ENCODE peak calls at places on chromosomes 13 and 19, in four cellular contexts. S is SJSA1, A is adrenal gland, J is tibial artery. H is an unnamed sample. For H3K9me3, the result is how much of the 10 kb centered on the place peaks cover.

GRCh38 chr13:107968470-107968869 is 246.9 kb downstream of the LIG4 start:
- DNase-seq in A (no peak), S (no peak), J (no peak), H (no peak)

GRCh38 chr13:102798653-102799543 is at the start of the genes BIVM and POGLUT2:
- DNase-seq in J (peak), S (peak), A (peak), H (peak)

GRCh38 chr13:85430216-85430615 is 369.0 kb downstream of the SLITRK6 start:
- DNase-seq in S (no peak), J (no peak), A (no peak), H (no peak)

GRCh38 chr13:29195459-29195858 is 375.3 kb downstream of the MTUS2 start:
- DNase-seq in J (no peak), S (no peak), A (no peak), H (no peak)

GRCh38 chr19:10553943-10554381 is 10.3 kb downstream of the ATG4D start:
- DNase-seq in S (no peak), A (no peak), J (no peak), H (peak)

GRCh38 chr19:6663236-6664187 is 6.4 kb downstream of the TNFSF14 start:
- DNase-seq in J (no peak), S (no peak), A (no peak), H (no peak)

GRCh38 chr19:15374796-15375440 is 4.7 kb downstream of the AKAP8 start:
- DNase-seq in A (peak), S (no peak), J (peak), H (no peak)

GRCh38 chr13:99757756-99758464 is 213.7 kb downstream of the ZIC5 start:
- DNase-seq in J (no peak), S (peak), A (no peak), H (no peak)

GRCh38 chr13:73695325-73695724 is 438.9 kb downstream of the KLF12 start:
- DNase-seq in A (no peak), J (no peak), S (no peak), H (no peak)

GRCh38 chr13:98746968-98747367 is 5.5 kb downstream of the SLC15A1 start:
- DNase-seq in S (no peak), A (no peak), J (no peak), H (peak)

GRCh38 chr13:24741016-24741662 is 22.8 kb upstream of the RNF17 start:
- DNase-seq in S (no peak), J (no peak), A (no peak), H (no peak)

GRCh38 chr19:14328406-14328805 is 52.8 kb upstream of the ADGRE5 start:
- DNase-seq in S (no peak), A (no peak), J (no peak), H (no peak)

GRCh38 chr19:7869910-7870511 is 4.2 kb downstream of the PRR36 start:
- DNase-seq in J (no peak), S (no peak), A (peak), H (peak)

GRCh38 chr19:41187884-41188279 is 5.1 kb upstream of the CYP2S1 start:
- DNase-seq in A (no peak), J (no peak), S (no peak), H (no peak)

GRCh38 chr19:16328824-16329482 is 4.3 kb downstream of the KLF2 start:
- DNase-seq in S (peak), A (peak), J (no peak), H (no peak)

GRCh38 chr13:99150575-99151370 is 49.9 kb upstream of the UBAC2 start:
- DNase-seq in A (no peak), J (no peak), S (peak), H (no peak)

GRCh38 chr13:27728271-27728670 is 64.0 kb upstream of the GSX1 start:
- DNase-seq in A (no peak), J (no peak), S (no peak), H (no peak)

GRCh38 chr19:54478677-54479266 is 5.7 kb upstream of the CDC42EP5 start:
- DNase-seq in A (no peak), S (no peak), J (no peak), H (no peak)

GRCh38 chr13:106143392-106143791 is 392.1 kb downstream of the EFNB2 start:
- DNase-seq in A (no peak), S (no peak), J (no peak), H (no peak)
- H3K27ac ChIP-seq in A (no peak), S (no peak), J (no peak), H (no peak)

GRCh38 chr19:53409505-53410204 is 14.7 kb downstream of the ZNF765 start:
- DNase-seq in A (no peak), J (no peak), S (no peak), H (no peak)
- H3K9me3 ChIP-seq in A (under half), J (half or more), S (under half), H (half or more)

GRCh38 chr19:56837892-56838679 is 2.4 kb downstream of the PEG3 start:
- DNase-seq in S (no peak), J (peak), A (peak), H (peak)
- H3K27ac ChIP-seq in S (no peak), J (peak), A (peak), H (peak)

DNA sequence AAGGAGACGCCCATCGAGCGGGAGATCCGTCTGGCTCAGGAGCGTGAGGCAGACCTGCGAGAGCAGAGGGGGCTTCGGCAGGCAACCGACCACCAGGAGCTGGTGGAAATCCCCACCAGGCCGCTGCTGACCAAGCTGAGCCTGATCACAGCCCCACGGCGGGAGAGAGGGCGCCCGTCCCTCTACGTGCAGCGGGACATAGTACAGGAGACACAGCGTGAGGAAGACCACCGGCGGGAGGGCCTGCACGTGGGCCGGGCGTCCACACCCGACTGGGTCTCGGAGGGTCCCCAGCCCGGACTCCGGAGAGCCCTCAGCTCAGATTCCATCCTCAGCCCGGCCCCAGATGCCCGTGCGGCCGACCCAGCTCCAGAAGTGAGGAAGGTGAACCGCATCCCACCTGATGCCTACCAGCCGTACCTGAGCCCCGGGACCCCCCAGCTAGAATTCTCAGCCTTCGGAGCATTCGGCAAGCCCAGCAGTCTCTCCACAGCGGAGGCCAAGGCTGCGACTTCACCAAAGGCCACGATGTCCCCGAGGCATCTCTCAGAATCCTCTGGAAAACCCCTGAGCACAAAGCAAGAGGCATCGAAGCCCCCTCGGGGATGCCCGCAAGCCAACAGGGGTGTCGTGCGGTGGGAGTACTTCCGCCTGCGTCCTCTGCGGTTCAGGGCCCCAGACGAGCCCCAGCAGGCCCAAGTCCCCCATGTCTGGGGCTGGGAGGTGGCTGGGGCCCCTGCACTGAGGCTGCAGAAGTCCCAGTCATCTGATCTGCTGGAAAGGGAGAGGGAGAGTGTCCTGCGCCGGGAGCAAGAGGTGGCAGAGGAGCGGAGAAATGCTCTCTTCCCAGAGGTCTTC is 7.1 kb downstream of the MISP start:
- DNase-seq in J (no peak), A (no peak), S (no peak), H (no peak)
- H3K9me3 ChIP-seq in J (under half), A (under half), S (under half), H (under half)

GRCh38 chr19:42508892-42509444 is 19.3 kb downstream of the CEACAM1 start:
- DNase-seq in A (no peak), J (no peak), S (no peak), H (no peak)
- H3K27ac ChIP-seq in A (no peak), J (no peak), S (no peak), H (no peak)

DNA sequence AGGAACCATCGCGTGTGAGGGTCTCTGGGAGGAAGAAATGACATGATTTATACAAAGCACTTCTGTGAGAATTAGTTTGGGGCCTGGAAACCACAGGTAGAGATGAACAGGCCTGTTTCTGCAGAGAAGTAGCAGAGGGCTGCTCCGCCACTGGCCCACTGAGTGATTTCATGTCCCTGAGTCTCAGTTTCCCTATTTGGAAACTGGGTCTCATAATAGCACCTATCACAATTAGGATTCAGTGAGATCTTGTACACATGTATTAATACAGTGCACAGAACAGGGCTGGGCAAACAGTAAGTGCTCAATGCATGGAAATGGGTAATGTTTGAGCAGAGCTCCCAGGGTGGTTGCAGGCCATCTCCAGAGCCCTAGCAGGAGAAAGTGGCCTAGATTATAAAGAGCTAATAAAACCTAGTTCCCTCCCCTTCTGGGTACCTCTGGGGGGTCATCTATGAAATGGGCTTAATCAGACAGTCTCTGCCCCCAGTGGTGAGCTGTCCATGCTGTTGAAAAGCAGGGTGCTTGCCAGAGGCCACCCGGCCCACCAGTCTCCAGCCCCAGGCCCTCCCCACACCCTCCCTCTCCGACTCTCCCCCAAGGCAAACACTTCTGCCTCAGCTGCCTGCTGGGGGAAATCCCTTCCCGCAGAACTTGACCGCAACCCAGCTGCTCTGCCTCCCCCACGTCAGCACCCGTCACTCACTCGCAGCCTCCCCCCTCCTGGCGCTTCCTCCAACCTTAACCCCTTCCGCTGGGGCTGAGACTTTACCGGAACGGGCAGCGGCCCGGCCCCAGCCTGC is 4.5 kb downstream of the BCL3 start:
- DNase-seq in J (peak), S (peak), A (peak), H (peak)
- H3K9me3 ChIP-seq in J (under half), S (under half), A (under half), H (under half)

DNA sequence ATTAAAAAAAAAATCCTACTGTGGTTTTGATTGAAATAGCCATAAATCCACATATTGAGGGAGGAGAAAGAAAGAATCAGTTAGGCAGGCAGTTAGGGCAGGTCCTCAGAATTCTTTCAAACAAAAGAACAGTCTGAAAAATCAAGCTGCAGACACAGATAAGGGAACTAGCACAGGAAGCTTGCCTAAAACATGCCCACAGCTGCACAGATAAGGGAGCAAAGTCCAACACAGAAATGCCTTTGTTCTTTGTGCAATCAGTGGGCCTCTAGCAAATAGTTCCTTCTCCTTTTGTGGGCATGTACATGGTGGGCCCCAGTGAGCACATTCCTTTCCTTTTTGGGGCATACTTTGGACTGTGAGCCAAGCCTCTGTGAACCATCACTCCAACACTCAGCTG is 42.7 kb downstream of the UTP14C start:
- DNase-seq in A (no peak), S (no peak), J (no peak), H (no peak)
- H3K27ac ChIP-seq in A (no peak), S (no peak), J (no peak), H (no peak)

DNA sequence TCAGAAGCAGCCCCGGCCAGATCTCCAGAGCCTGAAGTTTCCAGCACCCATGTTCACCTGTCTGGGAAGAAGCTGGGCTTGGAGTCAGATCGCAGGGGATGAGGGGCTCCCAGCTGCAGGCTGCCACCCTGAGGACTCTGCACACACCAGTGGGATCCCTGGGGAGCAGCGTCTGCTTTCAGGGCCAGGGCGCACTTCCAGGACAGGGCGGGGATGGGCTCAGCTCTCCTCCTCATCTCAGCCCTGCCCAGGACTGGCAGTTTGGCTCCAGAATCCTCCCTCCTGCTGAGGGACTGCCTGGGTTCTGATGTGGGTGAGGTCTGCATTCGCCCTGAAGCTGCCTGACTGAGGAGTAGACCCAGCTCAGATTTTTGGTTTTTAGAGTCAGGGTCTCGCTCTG is 3.5 kb downstream of the SLC7A9 start:
- DNase-seq in A (no peak), S (no peak), J (peak), H (no peak)
- H3K9me3 ChIP-seq in A (under half), S (under half), J (under half), H (under half)